ENCODE peak calls at places on chromosome 16, in eight cellular contexts. I, T, G, N, Y, Z, S and R are unnamed samples. For H3K4me1 and H3K27me3, the result is how much of the 10 kb centered on the place peaks cover.

GRCh38 chr16:56401482-56401881 is 23.9 kb downstream of the AMFR start:
- DNase-seq in G (no peak), S (no peak), I (no peak), T (no peak), Z (peak), N (peak), Y (no peak), R (no peak)

GRCh38 chr16:9683677-9684076 is 498.6 kb downstream of the GRIN2A start:
- DNase-seq in T (no peak), G (no peak), Z (no peak), I (no peak), S (no peak), Y (no peak), N (no peak), R (no peak)

GRCh38 chr16:29910819-29911675 is 10.8 kb downstream of the ASPHD1 start:
- DNase-seq in S (no peak), G (no peak), Y (no peak), Z (no peak), N (peak), I (no peak), T (no peak), R (no peak)

GRCh38 chr16:68372381-68372720 is 61.5 kb downstream of the PRMT7 start:
- DNase-seq in S (no peak), N (no peak), G (no peak), T (peak), Z (no peak), Y (no peak), I (no peak), R (no peak)

GRCh38 chr16:85428168-85428898 is 184.8 kb upstream of the GSE1 start:
- DNase-seq in Z (peak), N (peak), G (peak), S (peak), I (no peak), Y (no peak), T (peak), R (peak)

GRCh38 chr16:87314990-87315420 is 2.2 kb downstream of the C16orf95 start:
- DNase-seq in T (peak), G (no peak), S (peak), N (no peak), I (no peak), Y (no peak), Z (no peak), R (no peak)

GRCh38 chr16:46929378-46930332 is 43.8 kb downstream of the DNAJA2 start:
- DNase-seq in G (peak), Z (peak), Y (peak), T (peak), I (peak), N (peak), S (peak), R (peak)

GRCh38 chr16:68642436-68643064 is 2.6 kb upstream of the CDH3 start:
- DNase-seq in Z (peak), N (no peak), S (no peak), I (no peak), G (no peak), T (no peak), Y (peak), R (peak)

GRCh38 chr16:82936941-82937551 is 310.3 kb downstream of the CDH13 start:
- DNase-seq in T (no peak), N (no peak), Z (no peak), S (no peak), I (no peak), Y (no peak), G (no peak), R (no peak)

GRCh38 chr16:20740007-20740883 is 1.4 kb downstream of the THUMPD1 start:
- DNase-seq in T (no peak), Y (no peak), Z (no peak), S (peak), N (no peak), G (no peak), I (no peak), R (no peak)

GRCh38 chr16:47699090-47699489 is 238.0 kb downstream of the PHKB start:
- DNase-seq in G (no peak), S (no peak), Y (no peak), I (no peak), N (no peak), Z (no peak), T (no peak), R (no peak)

GRCh38 chr16:77439106-77439505 is 4.3 kb upstream of the ADAMTS18 start:
- DNase-seq in I (no peak), G (no peak), T (no peak), Y (peak), S (no peak), Z (no peak), N (no peak), R (no peak)

GRCh38 chr16:35391328-35391727 is 1931.9 kb downstream of the TP53TG3F start:
- DNase-seq in I (peak), N (peak), T (no peak), S (peak), Z (peak), Y (no peak), G (no peak), R (no peak)

GRCh38 chr16:76653390-76654026 is 376.3 kb downstream of the CNTNAP4 start:
- DNase-seq in Z (peak), I (peak), Y (peak), S (peak), G (no peak), T (no peak), N (peak), R (no peak)

GRCh38 chr16:77183137-77183536 is 7.9 kb upstream of the MON1B start:
- DNase-seq in I (no peak), T (no peak), Y (no peak), G (no peak), Z (no peak), S (no peak), N (no peak), R (no peak)

GRCh38 chr16:69917739-69918138 is 33.4 kb upstream of the CLEC18A start:
- DNase-seq in T (peak), I (peak), S (no peak), Y (no peak), N (no peak), Z (peak), G (no peak), R (peak)

GRCh38 chr16:56013962-56014552 is 138.9 kb upstream of the CES5A start:
- DNase-seq in S (peak), G (no peak), N (peak), Z (peak), Y (peak), I (peak), T (peak), R (peak)

GRCh38 chr16:35011-35775 is 18.2 kb downstream of the POLR3K start:
- DNase-seq in N (no peak), I (no peak), Y (no peak), S (no peak), Z (no peak), G (peak), T (peak), R (peak)

GRCh38 chr16:72523087-72523486 is 351.1 kb upstream of the PMFBP1 start:
- DNase-seq in G (no peak), Y (no peak), N (no peak), I (no peak), Z (no peak), T (no peak), S (no peak), R (no peak)

GRCh38 chr16:52069866-52070265 is 477.1 kb downstream of the TOX3 start:
- DNase-seq in T (no peak), G (no peak), S (no peak), I (no peak), Y (peak), Z (peak), N (no peak), R (no peak)

GRCh38 chr16:49277766-49278566 is 3.7 kb downstream of the CBLN1 start:
- DNase-seq in Z (peak), I (no peak), T (no peak), S (no peak), N (no peak), G (no peak), Y (no peak), R (no peak)

GRCh38 chr16:69338557-69339288 is 641 bp downstream of the COG8 start:
- DNase-seq in Y (no peak), I (no peak), N (peak), S (peak), G (no peak), Z (no peak), T (peak), R (no peak)

GRCh38 chr16:17104654-17105053 is 366.1 kb downstream of the XYLT1 start:
- DNase-seq in Y (no peak), N (no peak), I (no peak), T (no peak), S (no peak), Z (no peak), G (no peak), R (no peak)

GRCh38 chr16:84368327-84368996 is at the start of gene ATP2C2:
- DNase-seq in N (no peak), T (no peak), I (no peak), S (no peak), Z (peak), Y (peak), G (peak), R (peak)

GRCh38 chr16:24800586-24800985 is 45.2 kb upstream of the SLC5A11 start:
- DNase-seq in T (no peak), I (no peak), Y (peak), G (no peak), S (no peak), Z (no peak), N (peak), R (no peak)

GRCh38 chr16:62014534-62014933 is 21.7 kb downstream of the CDH8 start:
- DNase-seq in T (no peak), N (no peak), G (no peak), Z (no peak), Y (peak), I (no peak), S (no peak), R (no peak)

GRCh38 chr16:56357291-56357764 is 68.0 kb downstream of the AMFR start:
- DNase-seq in Y (no peak), S (no peak), T (peak), Z (peak), G (peak), N (no peak), I (peak), R (peak)

GRCh38 chr16:86768999-86769398 is 190.7 kb downstream of the FOXL1 start:
- DNase-seq in Y (no peak), N (no peak), S (no peak), I (no peak), T (peak), G (no peak), Z (no peak), R (no peak)

GRCh38 chr16:10112021-10112420 is 70.2 kb downstream of the GRIN2A start:
- DNase-seq in S (no peak), T (no peak), Y (no peak), N (no peak), Z (no peak), G (no peak), I (no peak), R (no peak)

GRCh38 chr16:11093578-11094074 is 149.3 kb downstream of the CLEC16A start:
- DNase-seq in N (no peak), T (no peak), Y (no peak), I (no peak), Z (no peak), S (no peak), G (no peak), R (no peak)

GRCh38 chr16:68351463-68351862 is 40.6 kb downstream of the PRMT7 start:
- DNase-seq in Z (no peak), S (no peak), Y (no peak), T (no peak), I (no peak), G (no peak), N (no peak), R (peak)

GRCh38 chr16:14286381-14287230 is 215.5 kb downstream of the MRTFB start:
- DNase-seq in Z (peak), T (no peak), N (no peak), I (no peak), S (no peak), G (peak), Y (no peak), R (no peak)

GRCh38 chr16:84548971-84549844 is 44.7 kb upstream of the MEAK7 start:
- DNase-seq in N (no peak), S (no peak), Y (no peak), I (peak), G (peak), T (no peak), Z (no peak), R (peak)

GRCh38 chr16:31136287-31136662 is 748 bp upstream of the PRSS8 start:
- DNase-seq in S (no peak), I (no peak), N (no peak), Y (no peak), T (no peak), Z (no peak), G (no peak), R (no peak)
- H3K27ac ChIP-seq in S (no peak), I (no peak), N (no peak), Y (no peak), T (no peak), Z (no peak), G (no peak), R (no peak)

DNA sequence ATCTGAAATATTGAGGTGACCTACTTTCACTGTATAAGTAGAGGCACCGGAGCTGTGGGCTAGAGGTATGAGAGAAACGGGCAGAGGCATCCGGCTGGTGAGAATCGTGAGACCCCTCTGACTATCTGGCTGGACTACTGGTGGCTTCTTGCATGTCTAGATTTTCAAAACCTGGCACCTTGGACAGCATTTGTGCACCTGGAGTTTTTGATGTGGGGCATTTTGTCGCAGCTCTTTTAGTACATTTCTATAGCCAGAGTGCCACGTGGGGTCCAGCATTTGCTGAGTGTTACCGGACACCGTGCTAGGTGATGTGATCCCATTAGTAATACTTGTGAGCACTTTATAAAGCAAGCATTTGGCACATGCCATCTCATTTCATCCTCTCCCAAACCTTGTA is 32.6 kb upstream of the SHISA9 start:
- DNase-seq in T (no peak), N (no peak), Z (no peak), S (no peak), Y (no peak), I (no peak), G (no peak), R (no peak)
- H3K4me1 ChIP-seq in T (under half), N (under half), Z (under half), S (under half), Y (under half), I (under half), G (under half), R (under half)

GRCh38 chr16:89828199-89828869 is at the start of gene SPIRE2:
- DNase-seq in I (peak), S (peak), N (peak), G (peak), Z (peak), Y (peak), T (peak), R (peak)

GRCh38 chr16:89827383-89828198 is 684 bp upstream of the SPIRE2 start:
- DNase-seq in T (peak), Z (peak), G (peak), Y (peak), N (peak), I (peak), S (no peak), R (peak)

GRCh38 chr16:89826531-89827382 is 1.5 kb upstream of the SPIRE2 start:
- DNase-seq in T (no peak), S (no peak), I (no peak), G (no peak), Z (no peak), Y (no peak), N (peak), R (no peak)

GRCh38 chr16:89829630-89830437 is 1.6 kb downstream of the SPIRE2 start:
- DNase-seq in I (no peak), N (no peak), G (peak), Y (no peak), Z (no peak), S (no peak), T (no peak), R (no peak)

GRCh38 chr16:89828870-89829629 is 775 bp downstream of the SPIRE2 start:
- DNase-seq in G (no peak), N (peak), Z (no peak), Y (no peak), I (peak), S (no peak), T (no peak), R (no peak)
- H3K27me3 ChIP-seq in G (under half), N (under half), Z (under half), Y (under half), I (under half), S (under half), T (under half), R (under half)

GRCh38 chr16:28837672-28838557 is 8.2 kb downstream of the TUFM start:
- DNase-seq in N (no peak), I (peak), Y (no peak), Z (no peak), T (peak), S (no peak), G (no peak), R (no peak)
- H3K27ac ChIP-seq in N (no peak), I (no peak), Y (no peak), Z (no peak), T (no peak), S (no peak), G (no peak), R (no peak)

DNA sequence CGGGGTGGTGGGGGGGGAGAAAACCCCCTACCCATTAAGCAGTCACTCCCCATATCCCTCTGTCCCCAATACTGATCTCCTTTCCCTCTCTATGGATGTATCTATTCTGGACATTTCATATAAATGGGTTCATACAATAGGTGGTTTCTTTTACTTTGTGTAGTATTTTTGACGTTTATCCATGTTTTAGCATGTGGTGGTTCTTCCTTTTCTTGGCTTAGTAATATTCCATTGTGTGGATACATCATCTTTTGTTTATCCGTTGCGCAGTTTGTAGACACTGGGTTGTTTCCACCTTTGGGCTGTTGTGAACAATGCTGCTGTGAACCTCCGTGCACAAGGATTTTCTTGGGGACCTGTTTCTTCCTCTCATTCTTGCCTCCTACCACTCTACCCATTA is 12.6 kb downstream of the LDHD start:
- DNase-seq in I (no peak), N (no peak), Y (no peak), T (no peak), S (no peak), G (no peak), Z (no peak), R (no peak)
- H3K4me1 ChIP-seq in I (under half), N (under half), Y (under half), T (under half), S (under half), G (under half), Z (under half), R (half or more)

DNA sequence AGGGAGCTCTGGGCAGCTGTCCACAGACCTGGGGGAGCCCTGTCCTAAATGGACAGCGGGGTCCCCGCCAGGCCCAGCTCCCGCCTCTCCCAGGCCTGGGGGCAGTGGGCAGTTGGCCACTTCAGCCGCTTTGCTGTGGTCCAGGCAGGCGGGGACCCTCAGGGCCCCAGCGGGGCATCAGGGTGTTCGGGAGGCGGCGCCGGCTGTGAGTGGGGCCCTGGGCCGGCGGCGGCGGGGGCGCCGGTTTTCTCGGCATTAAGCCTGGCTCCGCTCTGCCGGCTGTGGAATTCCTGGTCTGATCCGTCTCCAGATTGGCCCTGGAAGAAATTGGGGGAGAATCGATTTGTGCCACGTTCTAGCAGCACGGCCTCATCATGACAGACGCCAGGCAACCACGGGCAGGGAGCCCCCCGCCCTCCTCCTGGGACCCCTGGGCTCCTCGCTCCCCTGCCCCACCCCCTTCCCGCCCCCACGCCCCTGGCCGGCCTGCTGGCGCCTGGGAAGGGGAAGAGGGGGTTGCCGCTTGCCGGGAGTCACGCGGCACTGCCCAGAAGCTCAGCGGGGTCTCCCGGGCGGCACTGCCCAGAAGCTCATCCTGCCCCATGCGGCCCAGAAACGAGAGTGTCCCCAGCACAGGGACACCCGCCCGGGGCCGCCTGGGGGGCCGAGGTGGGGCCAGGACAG is 28.6 kb upstream of the SSTR5 start:
- DNase-seq in I (no peak), Z (no peak), N (no peak), Y (no peak), S (no peak), G (no peak), T (no peak), R (no peak)
- H3K27me3 ChIP-seq in I (under half), Z (under half), N (under half), Y (under half), S (half or more), G (under half), T (under half), R (half or more)

DNA sequence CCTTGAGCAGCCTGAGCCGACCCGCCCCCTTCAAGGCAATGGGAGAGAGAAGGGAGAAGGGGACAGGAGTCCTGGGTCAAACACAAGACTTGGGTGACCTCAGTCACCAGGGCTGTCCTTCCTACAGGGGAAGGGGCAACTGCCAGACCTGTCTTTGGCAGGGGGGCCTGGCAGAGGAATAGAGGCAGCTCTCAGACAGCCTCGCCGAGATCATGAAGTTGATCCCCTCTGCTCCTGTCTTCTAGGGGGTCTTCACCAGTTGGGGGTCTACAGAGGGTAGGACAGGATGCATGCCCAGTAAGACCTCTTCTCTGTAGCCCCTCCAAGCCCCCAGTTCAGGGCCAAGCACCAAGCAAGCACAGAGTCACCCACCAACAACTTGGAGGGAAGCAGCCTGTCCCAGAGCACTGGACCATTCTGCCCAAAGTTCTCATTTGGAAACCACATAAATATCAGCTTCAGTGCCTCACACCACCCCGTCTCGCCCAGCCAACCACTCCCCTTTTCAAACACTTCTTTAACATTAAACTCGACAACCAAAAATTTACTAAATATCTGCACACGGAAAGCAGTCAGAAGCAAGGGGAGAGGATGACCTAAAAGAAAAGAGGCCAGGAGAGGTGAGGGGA is 7.8 kb downstream of the DOK4 start:
- DNase-seq in I (no peak), N (no peak), Y (no peak), G (peak), T (no peak), S (no peak), Z (no peak), R (no peak)
- H3K27ac ChIP-seq in I (no peak), N (no peak), Y (peak), G (no peak), T (no peak), S (no peak), Z (no peak), R (peak)